ENCODE peak calls at places on chromosomes 3 and 15, in nine cellular contexts. O is keratinocyte, C is prostate gland, F is NB4, X is psoas muscle, N is ascending aorta, H is MM.1S, M is cardiac muscle cell, S is epithelial cell of esophagus. W is an unnamed sample.

GRCh38 chr15:81337713-81338157 is 13.8 kb upstream of the STARD5 start:
- DNase-seq in O (no peak), C (no peak), F (no peak), X (no peak), N (no peak), H (no peak), M (no peak), S (no peak), W (no peak)

GRCh38 chr3:42680806-42681205 is 4.5 kb upstream of the KLHL40 start:
- DNase-seq in O (no peak), C (no peak), F (no peak), X (no peak), N (no peak), H (no peak), M (no peak), S (no peak), W (no peak)

GRCh38 chr15:43225201-43225949 is 4.6 kb upstream of the EPB42 start:
- DNase-seq in O (peak), C (peak), F (peak), X (no peak), N (no peak), H (peak), M (peak), S (peak), W (no peak)

GRCh38 chr3:124774841-124775402 is 44.7 kb downstream of the UMPS start:
- DNase-seq in O (no peak), C (no peak), F (no peak), X (no peak), N (no peak), H (no peak), M (no peak), S (no peak), W (no peak)

GRCh38 chr3:171841620-171842000 is 1.5 kb upstream of the TMEM212 start:
- DNase-seq in O (no peak), C (no peak), F (no peak), X (no peak), N (no peak), H (no peak), M (no peak), S (no peak), W (no peak)

GRCh38 chr15:66401130-66402021 is 14.7 kb downstream of the MAP2K1 start:
- DNase-seq in O (no peak), C (no peak), F (no peak), X (no peak), N (no peak), H (no peak), M (no peak), S (peak), W (no peak)

GRCh38 chr3:28745904-28746617 is 397.4 kb upstream of the AZI2 start:
- DNase-seq in O (no peak), C (no peak), F (no peak), X (no peak), N (no peak), H (no peak), M (no peak), S (no peak), W (peak)

GRCh38 chr3:152113992-152114651 is 154.6 kb upstream of the MBNL1 start:
- DNase-seq in O (no peak), C (no peak), F (no peak), X (no peak), N (no peak), H (no peak), M (no peak), S (peak), W (no peak)

GRCh38 chr3:112126501-112126900 is 6.5 kb downstream of the GCSAM start:
- DNase-seq in O (no peak), C (no peak), F (no peak), X (no peak), N (no peak), H (no peak), M (no peak), S (no peak), W (no peak)

GRCh38 chr3:186093271-186093900 is 15.5 kb downstream of the ETV5 start:
- DNase-seq in O (no peak), C (no peak), F (peak), X (no peak), N (no peak), H (no peak), M (no peak), S (no peak), W (no peak)

GRCh38 chr3:131356006-131356405 is 25.6 kb upstream of the NUDT16 start:
- DNase-seq in O (no peak), C (no peak), F (no peak), X (no peak), N (no peak), H (no peak), M (no peak), S (peak), W (no peak)

GRCh38 chr3:38137615-38138346 is 680 bp upstream of the MYD88 start:
- DNase-seq in O (no peak), C (no peak), F (peak), X (no peak), N (peak), H (peak), M (no peak), S (no peak), W (no peak)

GRCh38 chr15:32119694-32120330 is 89.5 kb downstream of the CHRNA7 start:
- DNase-seq in O (no peak), C (no peak), F (no peak), X (no peak), N (no peak), H (no peak), M (no peak), S (no peak), W (no peak)

GRCh38 chr3:173857154-173857553 is 459.6 kb downstream of the NLGN1 start:
- DNase-seq in O (no peak), C (no peak), F (no peak), X (no peak), N (no peak), H (peak), M (no peak), S (no peak), W (no peak)

GRCh38 chr3:120129718-120130117 is 35.5 kb upstream of the GSK3B start:
- DNase-seq in O (no peak), C (no peak), F (no peak), X (no peak), N (no peak), H (no peak), M (no peak), S (peak), W (no peak)

DNA sequence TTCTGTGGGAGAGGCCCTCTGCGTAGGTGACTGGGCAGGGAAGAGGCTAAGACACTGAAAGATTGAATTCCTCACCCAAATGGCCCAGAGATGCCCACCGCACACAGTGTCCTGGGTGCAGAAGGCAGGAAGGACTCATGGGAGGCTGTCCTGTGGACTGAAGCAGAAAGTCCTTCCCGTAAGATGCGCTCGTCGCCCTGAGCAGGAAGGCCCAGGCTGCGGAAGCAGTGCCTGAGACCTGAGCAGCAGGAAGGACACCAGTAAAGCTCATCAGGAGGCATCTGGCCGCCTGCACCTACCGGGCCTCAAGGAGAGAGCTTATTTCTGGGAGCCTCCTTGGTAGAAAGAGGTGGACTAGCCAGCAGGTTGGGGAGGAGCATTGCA is 3.3 kb downstream of the PAK6 start:
- DNase-seq in O (no peak), C (no peak), F (no peak), X (no peak), N (no peak), H (no peak), M (no peak), S (no peak), W (no peak)
- H3K4me3 ChIP-seq in O (no peak), C (no peak), F (no peak), X (no peak), N (no peak), H (no peak), M (no peak), S (no peak), W (no peak)

GRCh38 chr3:13892304-13892703 is 12.4 kb upstream of the WNT7A start:
- DNase-seq in O (no peak), C (no peak), F (no peak), X (no peak), N (no peak), H (no peak), M (no peak), S (no peak), W (no peak)

GRCh38 chr3:13891492-13892073 is 11.7 kb upstream of the WNT7A start:
- DNase-seq in O (no peak), C (no peak), F (peak), X (no peak), N (no peak), H (no peak), M (no peak), S (peak), W (no peak)

GRCh38 chr3:13888576-13888975 is 8.7 kb upstream of the WNT7A start:
- DNase-seq in O (no peak), C (no peak), F (no peak), X (no peak), N (no peak), H (no peak), M (no peak), S (no peak), W (no peak)

GRCh38 chr3:13891017-13891392 is 11.1 kb upstream of the WNT7A start:
- DNase-seq in O (no peak), C (no peak), F (no peak), X (no peak), N (no peak), H (no peak), M (no peak), S (no peak), W (no peak)

GRCh38 chr3:13890377-13891016 is 10.6 kb upstream of the WNT7A start:
- DNase-seq in O (peak), C (peak), F (no peak), X (peak), N (no peak), H (no peak), M (no peak), S (peak), W (no peak)
- TF ChIP-seq CTCF in O (no peak), C (no peak), F (no peak), X (no peak), N (no peak), H (no peak), M (no peak), S (no peak), W (no peak)

GRCh38 chr3:16174976-16175901 is 759 bp downstream of the GALNT15 start:
- DNase-seq in O (no peak), C (no peak), F (no peak), X (peak), N (no peak), H (no peak), M (no peak), S (no peak), W (no peak)

GRCh38 chr3:16171825-16172224 is 2.7 kb upstream of the GALNT15 start:
- DNase-seq in O (no peak), C (peak), F (no peak), X (no peak), N (no peak), H (no peak), M (no peak), S (no peak), W (no peak)

GRCh38 chr3:16174389-16174788 is at the start of gene GALNT15:
- DNase-seq in O (no peak), C (peak), F (no peak), X (peak), N (peak), H (no peak), M (peak), S (peak), W (peak)

GRCh38 chr3:16176391-16177030 is 2.0 kb downstream of the GALNT15 start:
- DNase-seq in O (no peak), C (no peak), F (no peak), X (no peak), N (no peak), H (no peak), M (no peak), S (no peak), W (no peak)

DNA sequence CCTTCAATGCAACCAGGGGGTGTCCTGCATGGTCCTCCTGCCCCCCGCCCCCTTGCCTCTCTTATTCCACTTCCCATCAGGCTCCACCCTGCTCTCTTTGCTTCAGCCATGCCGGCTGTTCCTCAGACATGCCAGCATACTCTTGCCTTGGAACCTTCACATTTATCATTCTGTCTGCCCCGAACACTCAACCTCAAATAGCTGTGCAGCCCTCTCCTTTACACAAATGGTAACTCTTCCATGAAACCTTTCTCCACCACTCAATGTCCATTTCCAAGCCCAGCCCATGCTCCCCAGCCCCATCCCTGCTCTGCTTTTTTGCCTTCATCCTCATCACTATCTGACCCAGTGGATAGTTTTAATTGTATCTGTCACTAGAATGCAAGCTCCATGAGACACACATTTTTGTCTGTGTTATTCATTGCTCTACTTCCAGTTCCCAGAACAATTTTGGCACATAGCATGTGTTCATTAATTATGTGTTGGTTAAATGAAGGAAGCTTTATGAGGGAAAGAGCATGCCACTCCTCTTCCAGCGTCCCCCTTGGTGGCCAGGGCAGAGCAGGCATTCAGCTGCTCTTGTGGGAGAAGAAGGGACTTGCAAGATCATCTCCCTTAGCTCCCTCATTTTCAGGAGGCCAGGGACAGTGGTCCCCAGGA is 654 bp upstream of the GALNT15 start:
- DNase-seq in O (no peak), C (no peak), F (no peak), X (no peak), N (no peak), H (no peak), M (no peak), S (no peak), W (no peak)
- H3K4me3 ChIP-seq in O (no peak), C (no peak), F (no peak), X (peak), N (peak), H (no peak), M (no peak), S (no peak), W (no peak)

GRCh38 chr15:44495562-44495961 is 41.4 kb upstream of the EIF3J start:
- DNase-seq in O (no peak), C (no peak), F (no peak), X (no peak), N (no peak), H (no peak), M (no peak), S (no peak), W (no peak)
- TF ChIP-seq CTCF in O (no peak), C (no peak), F (no peak), X (no peak), N (no peak), H (no peak), M (no peak), S (no peak), W (no peak)

GRCh38 chr3:10334042-10334441 is 13.1 kb upstream of the SEC13 start:
- DNase-seq in O (no peak), C (no peak), F (no peak), X (no peak), N (no peak), H (no peak), M (no peak), S (no peak), W (no peak)
- H3K4me3 ChIP-seq in O (no peak), C (no peak), F (no peak), X (peak), N (no peak), H (no peak), M (no peak), S (no peak), W (no peak)

GRCh38 chr3:116852801-116853200 is 143.2 kb downstream of the TUSC7 start:
- DNase-seq in O (no peak), C (no peak), F (no peak), X (no peak), N (no peak), H (no peak), M (no peak), S (no peak), W (no peak)
- TF ChIP-seq CTCF in O (no peak), C (no peak), F (no peak), X (no peak), N (no peak), H (no peak), M (no peak), S (no peak), W (no peak)

DNA sequence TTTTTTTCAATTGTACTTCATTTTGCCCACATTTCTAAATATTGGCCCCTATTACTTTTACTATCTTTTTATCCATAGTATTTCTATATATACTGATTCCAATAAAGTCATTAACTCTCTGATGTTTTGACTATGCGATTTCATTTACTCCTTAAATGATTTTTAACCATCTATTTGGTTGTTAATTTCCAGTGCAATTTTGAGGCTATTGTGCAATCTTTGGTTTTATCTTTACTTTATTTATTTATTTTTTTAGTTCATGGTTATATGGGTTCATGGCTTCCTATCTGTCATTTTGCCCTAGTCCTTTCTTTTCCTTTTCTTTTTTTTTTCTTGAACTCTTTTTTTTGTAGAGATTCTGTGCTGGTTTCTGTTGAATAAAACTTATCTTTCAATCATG is 1408.0 kb upstream of the GBE1 start:
- DNase-seq in O (no peak), C (no peak), F (no peak), X (no peak), N (no peak), H (no peak), M (no peak), S (no peak), W (no peak)
- H3K4me3 ChIP-seq in O (no peak), C (no peak), F (no peak), X (no peak), N (no peak), H (no peak), M (no peak), S (no peak), W (no peak)

GRCh38 chr3:23832523-23832922 is 26.8 kb downstream of the UBE2E1 start:
- DNase-seq in O (no peak), C (no peak), F (no peak), X (no peak), N (no peak), H (no peak), M (no peak), S (peak), W (no peak)

GRCh38 chr3:23836536-23837230 is 30.9 kb downstream of the UBE2E1 start:
- DNase-seq in O (no peak), C (no peak), F (peak), X (no peak), N (no peak), H (no peak), M (no peak), S (no peak), W (no peak)

GRCh38 chr3:23835087-23835486 is 29.3 kb downstream of the UBE2E1 start:
- DNase-seq in O (no peak), C (no peak), F (no peak), X (no peak), N (no peak), H (no peak), M (no peak), S (no peak), W (no peak)

GRCh38 chr3:23835807-23836206 is 30.1 kb downstream of the UBE2E1 start:
- DNase-seq in O (no peak), C (no peak), F (no peak), X (no peak), N (no peak), H (no peak), M (no peak), S (no peak), W (no peak)

DNA sequence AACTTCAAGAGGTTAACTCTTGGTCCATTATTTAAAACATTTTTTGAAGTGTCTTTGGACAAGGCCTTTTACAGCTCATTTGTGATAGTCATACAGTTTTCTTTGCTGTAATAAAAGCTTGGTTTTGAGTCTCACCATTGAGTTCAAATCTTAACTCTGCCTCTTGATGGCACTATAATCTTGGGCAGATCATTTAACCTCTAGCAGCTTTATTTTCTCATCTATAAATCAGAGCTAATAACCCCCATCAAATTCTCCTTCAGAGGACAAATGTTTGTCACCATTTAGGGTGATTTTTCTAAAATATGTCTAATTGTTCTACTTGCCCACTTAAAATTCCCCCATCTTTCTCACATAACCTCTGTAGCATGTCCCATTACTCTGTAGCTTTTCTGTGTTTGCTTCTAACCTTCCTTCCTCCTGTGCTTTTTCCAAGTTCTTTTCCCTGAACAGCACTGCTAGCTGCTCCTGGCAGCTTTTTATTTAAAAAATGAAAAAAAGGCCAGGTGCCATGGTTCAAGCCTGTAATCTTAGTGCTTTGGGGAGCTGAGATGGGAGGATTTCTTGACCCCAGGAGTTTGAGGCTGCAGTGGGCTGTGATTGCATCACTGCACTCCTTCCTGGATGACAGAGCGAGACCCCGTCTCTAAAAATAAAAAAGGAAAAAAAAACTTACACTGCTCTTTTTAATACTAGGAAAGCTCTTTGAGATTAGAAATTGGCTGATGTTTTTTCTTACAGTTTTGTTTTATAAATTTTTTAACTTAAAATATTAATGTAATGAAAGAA is 28.5 kb downstream of the UBE2E1 start:
- DNase-seq in O (no peak), C (no peak), F (peak), X (no peak), N (no peak), H (no peak), M (no peak), S (peak), W (no peak)
- TF ChIP-seq CTCF in O (peak), C (no peak), F (no peak), X (peak), N (no peak), H (peak), M (no peak), S (peak), W (peak)

W was measured in retinal pigment epithelial cell.